ENCODE peak calls at places on chromosomes 5 and 9, in five cellular contexts. I, C, Q, F and E are unnamed samples.

GRCh38 chr5:147455822-147456221 is 54.0 kb downstream of the DPYSL3 start:
- DNase-seq in Q (no peak), F (no peak), C (no peak), I (no peak), E (no peak)

GRCh38 chr5:125113328-125113727 is 366.9 kb upstream of the ZNF608 start:
- DNase-seq in Q (no peak), I (no peak), F (no peak), C (no peak), E (no peak)

GRCh38 chr9:19934301-19934868 is 145.5 kb upstream of the SLC24A2 start:
- DNase-seq in I (peak), C (peak), F (no peak), Q (no peak), E (no peak)

GRCh38 chr9:104993291-104993963 is 65.5 kb upstream of the ABCA1 start:
- DNase-seq in F (peak), I (peak), C (peak), Q (no peak), E (peak)

GRCh38 chr5:170430871-170431437 is 41.8 kb upstream of the KCNMB1 start:
- DNase-seq in I (no peak), C (no peak), Q (no peak), F (no peak), E (no peak)

GRCh38 chr5:15254607-15255006 is 245.4 kb upstream of the FBXL7 start:
- DNase-seq in C (no peak), Q (no peak), I (no peak), F (no peak), E (no peak)

GRCh38 chr9:85524531-85524930 is 217.2 kb downstream of the AGTPBP1 start:
- DNase-seq in F (no peak), I (no peak), Q (no peak), C (no peak), E (no peak)

GRCh38 chr9:76650692-76651091 is 113.5 kb upstream of the PCA3 start:
- DNase-seq in Q (no peak), C (peak), I (no peak), F (no peak), E (no peak)

GRCh38 chr5:80711938-80712337 is 57.2 kb upstream of the DHFR start:
- DNase-seq in C (peak), Q (no peak), F (no peak), I (no peak), E (no peak)

GRCh38 chr9:121826711-121827110 is 175.3 kb downstream of the DAB2IP start:
- DNase-seq in C (no peak), I (peak), F (no peak), Q (no peak), E (no peak)

GRCh38 chr5:73454379-73455036 is 5.9 kb upstream of the FOXD1 start:
- DNase-seq in Q (peak), C (peak), F (no peak), I (peak), E (no peak)

GRCh38 chr9:75142208-75142607 is 53.9 kb downstream of the OSTF1 start:
- DNase-seq in C (no peak), I (no peak), F (no peak), Q (no peak), E (no peak)

GRCh38 chr9:17744786-17745185 is 165.9 kb downstream of the SH3GL2 start:
- DNase-seq in I (no peak), F (no peak), C (peak), Q (no peak), E (no peak)

GRCh38 chr9:130290353-130291181 is 25.0 kb downstream of the HMCN2 start:
- DNase-seq in Q (no peak), F (no peak), I (no peak), C (no peak), E (peak)

GRCh38 chr9:130837002-130837511 is 2.0 kb downstream of the ABL1 start:
- DNase-seq in Q (peak), I (no peak), F (no peak), C (no peak), E (no peak)

GRCh38 chr9:37968228-37968672 is 64.3 kb upstream of the SLC25A51 start:
- DNase-seq in F (no peak), I (no peak), Q (peak), C (no peak), E (no peak)

GRCh38 chr5:168172718-168173045 is 118.8 kb upstream of the WWC1 start:
- DNase-seq in Q (no peak), C (no peak), I (no peak), F (no peak), E (no peak)

GRCh38 chr9:10704720-10705119 is 91.9 kb upstream of the PTPRD start:
- DNase-seq in C (peak), F (no peak), I (no peak), Q (no peak), E (no peak)

GRCh38 chr9:107973451-107973850 is 483.9 kb upstream of the KLF4 start:
- DNase-seq in I (no peak), C (no peak), Q (no peak), F (no peak), E (no peak)

GRCh38 chr9:12774861-12775367 is at the start of gene LURAP1L:
- DNase-seq in C (peak), Q (no peak), F (no peak), I (peak), E (peak)

GRCh38 chr9:113241161-113241560 is 19.8 kb downstream of the SLC31A1 start:
- DNase-seq in Q (no peak), F (no peak), I (no peak), C (no peak), E (no peak)

GRCh38 chr9:113352006-113352405 is 2.7 kb downstream of the BSPRY start:
- DNase-seq in C (no peak), F (no peak), I (no peak), Q (no peak), E (no peak)

GRCh38 chr5:172361566-172362238 is 78.1 kb upstream of the UBTD2 start:
- DNase-seq in Q (no peak), C (no peak), I (no peak), F (no peak), E (no peak)

GRCh38 chr9:106981396-106982287 is 118.7 kb downstream of the ZNF462 start:
- DNase-seq in I (no peak), F (no peak), C (no peak), Q (no peak), E (no peak)

GRCh38 chr9:109110326-109111014 is 9.3 kb downstream of the TMEM245 start:
- DNase-seq in I (no peak), F (no peak), C (no peak), Q (no peak), E (no peak)

GRCh38 chr5:160565376-160565775 is 143.7 kb downstream of the PTTG1 start:
- DNase-seq in Q (no peak), F (no peak), C (no peak), I (no peak), E (no peak)

GRCh38 chr5:125310749-125311148 is 564.3 kb upstream of the ZNF608 start:
- DNase-seq in I (no peak), Q (no peak), C (no peak), F (no peak), E (no peak)

GRCh38 chr5:139584137-139584536 is 23.0 kb downstream of the UBE2D2 start:
- DNase-seq in F (no peak), Q (no peak), C (no peak), I (no peak), E (no peak)

GRCh38 chr5:139075066-139076050 is 122.8 kb downstream of the SIL1 start:
- DNase-seq in Q (no peak), F (no peak), I (no peak), C (no peak), E (no peak)

GRCh38 chr5:174608631-174609097 is 115.7 kb upstream of the MSX2 start:
- DNase-seq in F (peak), I (no peak), C (no peak), Q (no peak), E (peak)

GRCh38 chr5:159978358-159978757 is 30.6 kb upstream of the TTC1 start:
- DNase-seq in Q (no peak), I (no peak), C (no peak), F (no peak), E (no peak)

DNA sequence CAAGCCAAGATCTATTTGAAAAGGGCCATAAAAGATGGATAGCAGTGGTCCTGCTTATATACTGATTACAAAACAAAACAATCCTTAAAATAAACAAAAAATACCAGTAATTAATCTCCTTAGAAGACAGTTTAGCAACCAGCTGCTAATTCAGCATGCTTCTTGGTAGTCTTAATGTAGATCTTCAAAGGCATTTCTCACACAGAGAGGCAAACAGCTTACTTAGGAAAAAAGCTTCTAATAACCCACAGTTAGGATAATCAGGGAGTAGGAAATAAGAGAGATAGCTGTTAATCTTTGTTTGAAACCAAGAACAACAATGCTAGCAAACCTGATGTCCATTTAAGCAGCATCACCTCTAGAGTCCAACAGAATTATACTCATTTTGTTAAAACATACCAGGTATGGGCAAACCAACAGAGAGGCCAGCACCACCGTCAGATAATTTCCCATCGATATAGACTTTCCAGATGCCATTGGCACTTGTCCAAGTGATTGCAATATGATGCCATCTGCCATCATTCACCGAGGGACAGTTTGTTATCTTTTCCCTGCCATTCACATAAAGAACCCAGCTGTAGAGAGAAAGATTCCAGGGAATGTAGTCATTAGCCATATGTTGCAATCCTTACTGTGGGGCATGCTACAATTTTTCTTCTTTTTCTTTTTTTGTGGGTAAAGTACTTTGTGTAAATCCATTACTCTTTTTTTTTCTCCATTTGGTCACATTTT is 105.6 kb upstream of the TXNDC8 start:
- DNase-seq in I (no peak), F (no peak), C (no peak), Q (no peak), E (no peak)
- H3K27ac ChIP-seq in I (no peak), F (no peak), C (no peak), Q (no peak), E (no peak)

GRCh38 chr5:132294728-132295504 is 722 bp downstream of the SLC22A4 start:
- DNase-seq in F (peak), C (peak), Q (peak), I (no peak), E (peak)

GRCh38 chr5:132296412-132297001 is 2.3 kb downstream of the SLC22A4 start:
- DNase-seq in I (no peak), Q (no peak), F (peak), C (no peak), E (no peak)

GRCh38 chr5:132293992-132294727 is at the start of gene SLC22A4:
- DNase-seq in C (peak), F (peak), Q (peak), I (peak), E (peak)

GRCh38 chr5:132297211-132297940 is 3.2 kb downstream of the SLC22A4 start:
- DNase-seq in Q (no peak), I (no peak), F (no peak), C (no peak), E (no peak)

GRCh38 chr5:132295505-132296411 is 1.6 kb downstream of the SLC22A4 start:
- DNase-seq in Q (no peak), I (no peak), C (no peak), F (no peak), E (no peak)
- H3K4me3 ChIP-seq in Q (peak), I (no peak), C (peak), F (no peak), E (no peak)

GRCh38 chr5:149675467-149676201 is 54.5 kb upstream of the PPARGC1B start:
- DNase-seq in Q (no peak), C (peak), I (no peak), F (no peak), E (no peak)
- TF ChIP-seq POLR2AphosphoS5 in Q (no peak), C (no peak), I (no peak), F (no peak), E (no peak)

DNA sequence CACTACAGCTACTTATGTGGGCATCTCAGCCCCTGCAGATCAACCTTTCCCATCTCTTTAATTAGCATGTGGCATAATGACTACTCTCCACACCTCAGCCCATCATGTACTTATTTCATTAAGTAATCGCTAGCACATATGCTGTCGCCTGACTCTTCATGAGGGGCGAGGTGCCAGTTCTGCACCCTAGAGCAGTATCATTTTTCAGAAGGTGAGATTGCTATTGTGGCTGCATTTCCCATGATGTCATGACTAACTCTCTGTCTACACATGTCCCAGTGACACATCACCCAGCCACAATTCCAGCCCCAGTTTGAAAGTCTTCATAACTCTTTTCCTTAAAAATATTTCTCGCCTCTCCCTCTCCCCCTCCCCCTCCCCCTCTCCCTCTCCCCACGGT is 7.6 kb upstream of the F2RL1 start:
- DNase-seq in Q (no peak), I (no peak), C (no peak), F (no peak), E (no peak)
- H3K27ac ChIP-seq in Q (no peak), I (no peak), C (no peak), F (no peak), E (no peak)

GRCh38 chr5:131581710-131582109 is 53.3 kb downstream of the RAPGEF6 start:
- DNase-seq in Q (no peak), F (no peak), I (no peak), C (no peak), E (no peak)

GRCh38 chr5:131575660-131576227 is 59.3 kb downstream of the RAPGEF6 start:
- DNase-seq in Q (no peak), F (no peak), C (no peak), I (no peak), E (no peak)

GRCh38 chr5:131579917-131580671 is 54.9 kb downstream of the RAPGEF6 start:
- DNase-seq in I (no peak), Q (no peak), F (no peak), C (no peak), E (no peak)
- H3K4me3 ChIP-seq in I (no peak), Q (no peak), F (no peak), C (no peak), E (no peak)

GRCh38 chr5:134018154-134018985 is 13.6 kb upstream of the VDAC1 start:
- DNase-seq in Q (no peak), C (no peak), F (peak), I (no peak), E (no peak)
- TF ChIP-seq POLR2AphosphoS5 in Q (peak), C (no peak), F (no peak), I (no peak), E (no peak)

GRCh38 chr5:134101686-134102439 is 12.6 kb upstream of the TCF7 start:
- DNase-seq in Q (peak), C (peak), I (peak), F (peak), E (peak)
- H3K27ac ChIP-seq in Q (no peak), C (no peak), I (no peak), F (no peak), E (no peak)